ENCODE peak calls at places on chromosomes 13 and 19, in six cellular contexts. U is neural progenitor cell, E is ovary, X is ACHN, D is GDM1, K is GM06990. J is an unnamed sample.

GRCh38 chr19:33819875-33820781 is 23.5 kb downstream of the KCTD15 start:
- DNase-seq in U (peak), E (peak), X (peak), D (peak), K (no peak), J (peak)

GRCh38 chr19:31347356-31347755 is 1.9 kb downstream of the TSHZ3 start:
- DNase-seq in U (no peak), E (no peak), X (no peak), D (no peak), K (no peak), J (no peak)

GRCh38 chr13:26475176-26476110 is 82.0 kb upstream of the WASF3 start:
- DNase-seq in U (peak), E (no peak), X (no peak), D (no peak), K (no peak), J (no peak)

GRCh38 chr13:63609574-63609973 is 2193.9 kb upstream of the PCDH20 start:
- DNase-seq in U (no peak), E (no peak), X (no peak), D (no peak), K (no peak), J (no peak)

GRCh38 chr19:17351815-17352435 is 14.6 kb downstream of the GTPBP3 start:
- DNase-seq in U (no peak), E (no peak), X (no peak), D (no peak), K (no peak), J (no peak)

GRCh38 chr13:38045278-38046048 is 175.9 kb upstream of the TRPC4 start:
- DNase-seq in U (peak), E (no peak), X (peak), D (peak), K (no peak), J (no peak)

GRCh38 chr13:21638319-21639282 is 32.3 kb upstream of the FGF9 start:
- DNase-seq in U (no peak), E (no peak), X (peak), D (peak), K (no peak), J (peak)

GRCh38 chr19:47719047-47719885 is 6.0 kb downstream of the EHD2 start:
- DNase-seq in U (no peak), E (peak), X (no peak), D (no peak), K (no peak), J (peak)